ENCODE peak calls at places on chromosomes 7 and 10, in four cellular contexts. J is heart left ventricle, F is AG04450, P is NB4. U is an unnamed sample.

GRCh38 chr10:14293516-14293915 is 37.2 kb downstream of the FRMD4A start:
- DNase-seq in F (no peak), P (no peak), J (no peak), U (no peak)

GRCh38 chr7:102248456-102249395 is 37.9 kb upstream of the SH2B2 start:
- DNase-seq in F (no peak), P (no peak), J (no peak), U (no peak)

GRCh38 chr7:23971031-23971430 is 261.0 kb downstream of the STK31 start:
- DNase-seq in F (no peak), J (no peak), P (no peak), U (peak; percentile 19)

GRCh38 chr10:46542567-46543323 is 13.7 kb downstream of the GPRIN2 start:
- DNase-seq in F (no peak), P (no peak), J (no peak), U (no peak)

GRCh38 chr7:55021053-55021452 is 2.2 kb downstream of the EGFR start:
- DNase-seq in J (no peak), P (no peak), F (no peak), U (no peak)

GRCh38 chr10:23047201-23048050 is 48.0 kb upstream of the MSRB2 start:
- DNase-seq in F (no peak), P (no peak), J (no peak), U (no peak)

GRCh38 chr7:139153832-139154231 is 44.3 kb upstream of the ZC3HAV1 start:
- DNase-seq in J (no peak), P (peak; percentile 36), F (peak; percentile 1), U (peak; percentile 4)

GRCh38 chr10:114518401-114519305 is 114.4 kb upstream of the AFAP1L2 start:
- DNase-seq in F (no peak), P (no peak), J (no peak), U (no peak)

GRCh38 chr7:26853788-26854393 is 10.5 kb downstream of the SKAP2 start:
- DNase-seq in P (peak; percentile 60), F (no peak), J (no peak), U (no peak)

GRCh38 chr7:3558410-3558809 is 257.4 kb downstream of the SDK1 start:
- DNase-seq in P (no peak), F (no peak), J (no peak), U (no peak)

GRCh38 chr10:104254493-104255243 is at the start of gene GSTO1:
- DNase-seq in P (peak; percentile 95), J (peak; percentile 87), F (peak; percentile 46), U (no peak)

GRCh38 chr7:31540786-31541185 is 26.9 kb downstream of the ITPRID1 start:
- DNase-seq in P (no peak), J (no peak), F (no peak), U (no peak)

GRCh38 chr7:105830405-105831218 is 45.8 kb downstream of the ATXN7L1 start:
- DNase-seq in P (no peak), J (no peak), F (peak; percentile 88), U (peak; percentile 95)

GRCh38 chr7:20661884-20662283 is 46.4 kb downstream of the ABCB5 start:
- DNase-seq in P (no peak), J (no peak), F (no peak), U (no peak)

GRCh38 chr7:70829221-70830059 is 302.5 kb upstream of the GALNT17 start:
- DNase-seq in J (peak; percentile 46), P (peak; percentile 66), F (no peak), U (no peak)

GRCh38 chr10:32326680-32327363 is 20.1 kb downstream of the EPC1 start:
- DNase-seq in P (no peak), J (no peak), F (no peak), U (no peak)

GRCh38 chr10:17098012-17098411 is 31.6 kb downstream of the CUBN start:
- DNase-seq in J (no peak), F (no peak), P (no peak), U (no peak)

GRCh38 chr7:26919906-26920530 is 55.6 kb upstream of the SKAP2 start:
- DNase-seq in P (no peak), J (no peak), F (no peak), U (no peak)

GRCh38 chr10:86905429-86905828 is 52.0 kb downstream of the MMRN2 start:
- DNase-seq in F (no peak), P (no peak), J (no peak), U (no peak)

GRCh38 chr7:110224643-110225042 is 866.3 kb upstream of the LRRN3 start:
- DNase-seq in J (no peak), F (no peak), P (no peak), U (no peak)

GRCh38 chr7:115475774-115476407 is 554.0 kb downstream of the MDFIC start:
- DNase-seq in J (peak; percentile 8), F (no peak), P (peak; percentile 19), U (no peak)

GRCh38 chr10:78434886-78435285 is 401.2 kb downstream of the RPS24 start:
- DNase-seq in J (no peak), P (no peak), F (no peak), U (no peak)

GRCh38 chr7:142438923-142439515 is 181.2 kb upstream of the PRSS58 start:
- DNase-seq in F (no peak), P (no peak), J (no peak), U (no peak)

GRCh38 chr10:46234431-46235060 is 52.3 kb upstream of the ANTXRL start:
- DNase-seq in J (peak; percentile 2), P (no peak), F (no peak), U (no peak)

GRCh38 chr7:30175171-30175570 is 40.4 kb downstream of the MTURN start:
- DNase-seq in F (no peak), J (no peak), P (no peak), U (no peak)

GRCh38 chr7:30172451-30172850 is 37.7 kb downstream of the MTURN start:
- DNase-seq in F (no peak), P (no peak), J (no peak), U (no peak)

GRCh38 chr7:30171753-30172447 is 37.1 kb downstream of the MTURN start:
- DNase-seq in P (no peak), F (no peak), J (no peak), U (no peak)

GRCh38 chr7:30170460-30171197 is 35.8 kb downstream of the MTURN start:
- DNase-seq in P (peak; percentile 41), J (no peak), F (no peak), U (no peak)

DNA sequence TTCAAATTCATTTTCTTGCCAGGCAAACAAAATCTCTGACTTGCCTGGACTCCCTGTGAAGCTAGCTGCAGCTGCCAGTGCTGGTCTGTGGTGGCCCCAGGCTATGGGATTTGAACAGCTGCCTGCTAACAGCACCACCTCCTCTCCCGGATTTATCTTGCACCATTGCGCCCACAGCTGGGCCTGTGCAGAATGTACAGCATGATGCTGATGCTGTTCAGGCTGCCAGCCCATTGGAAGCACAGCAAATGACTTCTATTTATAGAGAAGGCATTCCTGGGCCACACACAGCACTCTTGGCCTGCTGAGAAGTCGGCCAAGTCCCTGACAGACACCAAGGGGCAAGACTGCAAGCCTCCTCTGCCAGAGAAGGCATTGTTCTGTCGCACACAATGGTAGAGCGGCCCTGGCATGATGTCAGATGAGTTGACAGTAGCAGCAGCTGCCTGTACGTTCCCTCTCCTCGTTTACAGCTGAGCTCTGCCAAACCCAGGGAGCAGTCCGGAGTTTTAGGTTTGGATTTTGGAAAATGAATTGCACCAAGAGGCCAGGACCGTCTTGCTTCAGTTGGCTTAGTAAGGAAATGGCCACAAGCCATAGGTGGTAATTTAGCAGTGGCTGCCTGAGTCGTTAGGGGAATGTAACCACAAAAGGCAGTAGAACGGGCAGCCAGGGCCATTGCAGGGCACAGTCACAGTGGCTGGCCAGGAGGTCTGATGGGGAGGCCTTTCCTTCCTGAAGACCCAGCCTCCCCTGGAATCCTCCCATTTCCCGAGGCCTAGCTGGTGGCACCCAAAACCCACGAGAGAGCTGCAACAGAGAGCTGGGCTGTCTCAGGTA is 38.5 kb downstream of the MTURN start:
- DNase-seq in P (peak; percentile 40), F (peak; percentile 83), J (peak; percentile 75), U (peak; percentile 93)
- TF ChIP-seq CTCF in P (peak; percentile 10), F (peak; percentile 42), J (peak; percentile 13), U (peak; percentile 70)

GRCh38 chr10:49301302-49301701 is 2.3 kb downstream of the C10orf71 start:
- DNase-seq in F (no peak), P (no peak), J (no peak), U (no peak)

GRCh38 chr10:49303711-49304110 is 4.7 kb downstream of the C10orf71 start:
- DNase-seq in F (no peak), P (no peak), J (no peak), U (no peak)

GRCh38 chr10:49300140-49300974 is 1.4 kb downstream of the C10orf71 start:
- DNase-seq in J (peak; percentile 77), F (no peak), P (no peak), U (no peak)

GRCh38 chr10:49304137-49304536 is 5.2 kb downstream of the C10orf71 start:
- DNase-seq in P (no peak), J (no peak), F (no peak), U (no peak)

GRCh38 chr10:49302088-49302487 is 3.1 kb downstream of the C10orf71 start:
- DNase-seq in P (no peak), F (no peak), J (no peak), U (no peak)
- H3K4me3 ChIP-seq in P (no peak overlapping the region), F (no peak overlapping the region), J (no peak overlapping the region), U (no peak overlapping the region)

GRCh38 chr10:132275426-132276178 is 32.1 kb downstream of the STK32C start:
- DNase-seq in P (no peak), J (no peak), F (no peak), U (no peak)
- TF ChIP-seq CTCF in P (no peak), J (no peak), F (no peak), U (no peak)

DNA sequence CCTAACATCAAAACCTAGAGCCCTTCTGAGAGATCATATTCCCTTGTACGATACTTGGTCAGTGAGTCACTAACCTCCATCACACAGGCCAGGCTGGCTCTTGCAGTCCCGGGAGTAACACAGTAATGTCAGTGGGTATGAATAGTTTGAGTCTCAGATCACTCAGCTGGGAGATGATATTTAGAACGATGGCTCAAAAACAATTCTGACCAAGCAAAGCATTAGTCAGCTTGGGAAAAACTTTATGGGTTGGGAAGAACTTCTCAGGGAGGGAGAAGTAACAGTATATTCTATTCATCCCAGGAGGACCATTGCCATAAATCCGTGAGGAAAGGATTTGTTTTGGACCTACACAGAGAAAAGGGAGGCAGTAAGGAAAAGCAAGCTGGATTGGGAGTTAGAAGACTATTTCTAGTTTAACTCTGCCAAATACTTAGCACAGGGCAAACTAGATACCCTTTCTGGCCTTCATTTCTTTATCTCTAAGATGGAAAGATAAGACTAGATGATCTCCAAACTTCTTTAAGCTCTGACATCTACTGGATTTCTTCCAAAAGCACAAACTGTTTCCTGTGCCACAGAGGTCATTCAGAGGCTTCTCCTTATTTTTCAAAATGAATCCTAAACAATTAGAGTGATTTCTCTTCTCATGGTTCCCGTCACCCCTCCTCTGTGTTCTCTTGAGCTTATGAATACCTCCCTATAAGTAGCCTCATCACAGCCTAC is 179.2 kb downstream of the REEP3 start:
- DNase-seq in P (peak; percentile 40), J (no peak), F (peak; percentile 92), U (peak; percentile 95)
- H3K4me3 ChIP-seq in P (no peak overlapping the region), J (no peak overlapping the region), F (no peak overlapping the region), U (no peak overlapping the region)

DNA sequence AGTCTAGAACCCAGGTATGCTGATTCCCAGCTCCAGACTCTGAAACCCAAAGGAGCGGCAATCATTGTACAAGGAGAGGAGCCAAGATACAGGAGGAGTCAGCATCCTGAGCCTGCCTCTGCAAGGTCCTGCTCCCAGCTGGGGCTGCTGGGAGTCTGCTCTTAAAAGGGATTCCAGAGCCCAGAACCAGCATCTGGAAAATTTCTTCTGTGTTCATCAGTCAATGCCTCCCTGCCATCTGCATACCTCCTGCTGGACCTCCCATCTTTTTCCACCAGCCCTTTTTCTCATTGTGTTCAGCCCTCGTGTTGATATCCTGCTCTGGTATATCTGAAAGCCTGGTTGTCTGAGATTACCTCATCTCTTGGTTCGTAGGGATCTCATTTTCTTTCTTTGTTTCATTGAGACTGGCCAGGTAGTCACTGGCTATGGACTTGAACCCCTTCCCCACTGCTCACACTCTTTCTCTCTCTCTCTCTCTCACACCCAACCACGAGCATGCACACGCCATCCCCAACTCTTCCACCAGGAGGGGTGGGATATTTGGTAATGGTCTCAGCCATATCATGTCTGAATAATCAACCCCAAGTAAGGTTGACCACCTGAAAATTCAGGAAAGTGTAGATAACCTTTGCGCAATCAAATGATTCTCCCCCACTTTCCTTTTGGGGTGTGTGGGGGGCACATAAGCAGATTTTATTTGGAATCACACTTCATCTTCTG is 608.8 kb downstream of the LRMDA start:
- DNase-seq in J (no peak), P (peak; percentile 12), F (no peak), U (no peak)
- TF ChIP-seq CTCF in J (no peak), P (no peak), F (no peak), U (no peak)